ENCODE peak calls at places on chromosomes 7 and 10, in five cellular contexts. One of them, this sample, is unnamed.

GRCh38 chr7:80277434-80278427 is 143.1 kb downstream of the GNAI1 start:
- DNase-seq in HTR-8/SVneo: peak; percentile 5
- DNase-seq in NT2/D1: no peak
- DNase-seq in activated T-helper 1 cell treated with anti-CD3 and anti-CD28 coated beads, Interleukin-2, amount 50 U/mL, for 16 hours: no peak
- DNase-seq in SK-N-SH: no peak
- DNase-seq in this sample: no peak

GRCh38 chr7:99597762-99598501 is at the start of gene TMEM225B:
- DNase-seq in HTR-8/SVneo: no peak
- DNase-seq in NT2/D1: no peak
- DNase-seq in activated T-helper 1 cell treated with anti-CD3 and anti-CD28 coated beads, Interleukin-2, amount 50 U/mL, for 16 hours: no peak
- DNase-seq in SK-N-SH: peak; percentile 44
- DNase-seq in this sample: peak; percentile 64

GRCh38 chr10:47438857-47439474 is 44.9 kb downstream of the ANXA8 start:
- DNase-seq in HTR-8/SVneo: peak; percentile 32
- DNase-seq in NT2/D1: peak; percentile 42
- DNase-seq in activated T-helper 1 cell treated with anti-CD3 and anti-CD28 coated beads, Interleukin-2, amount 50 U/mL, for 16 hours: no peak
- DNase-seq in SK-N-SH: peak; percentile 37
- DNase-seq in this sample: peak; percentile 68

GRCh38 chr7:107946881-107947280 is 55.9 kb downstream of the DLD start:
- DNase-seq in HTR-8/SVneo: no peak
- DNase-seq in NT2/D1: no peak
- DNase-seq in activated T-helper 1 cell treated with anti-CD3 and anti-CD28 coated beads, Interleukin-2, amount 50 U/mL, for 16 hours: no peak
- DNase-seq in SK-N-SH: no peak
- DNase-seq in this sample: no peak

GRCh38 chr10:35359056-35359455 is 22.7 kb downstream of the CCNY start:
- DNase-seq in HTR-8/SVneo: no peak
- DNase-seq in NT2/D1: no peak
- DNase-seq in activated T-helper 1 cell treated with anti-CD3 and anti-CD28 coated beads, Interleukin-2, amount 50 U/mL, for 16 hours: no peak
- DNase-seq in SK-N-SH: peak; percentile 76
- DNase-seq in this sample: no peak

GRCh38 chr10:132619927-132620326 is 82.3 kb downstream of the INPP5A start:
- DNase-seq in HTR-8/SVneo: no peak
- DNase-seq in NT2/D1: peak; percentile 2
- DNase-seq in activated T-helper 1 cell treated with anti-CD3 and anti-CD28 coated beads, Interleukin-2, amount 50 U/mL, for 16 hours: no peak
- DNase-seq in SK-N-SH: no peak
- DNase-seq in this sample: no peak

GRCh38 chr10:14396441-14397048 is 65.8 kb upstream of the FRMD4A start:
- DNase-seq in HTR-8/SVneo: no peak
- DNase-seq in NT2/D1: no peak
- DNase-seq in activated T-helper 1 cell treated with anti-CD3 and anti-CD28 coated beads, Interleukin-2, amount 50 U/mL, for 16 hours: no peak
- DNase-seq in SK-N-SH: peak; percentile 47
- DNase-seq in this sample: peak; percentile 37

GRCh38 chr7:50265968-50266694 is 38.4 kb upstream of the IKZF1 start:
- DNase-seq in HTR-8/SVneo: no peak
- DNase-seq in NT2/D1: no peak
- DNase-seq in activated T-helper 1 cell treated with anti-CD3 and anti-CD28 coated beads, Interleukin-2, amount 50 U/mL, for 16 hours: no peak
- DNase-seq in SK-N-SH: no peak
- DNase-seq in this sample: no peak

GRCh38 chr7:112080441-112080840 is 125.8 kb downstream of the DOCK4 start:
- DNase-seq in HTR-8/SVneo: peak; percentile 30
- DNase-seq in NT2/D1: no peak
- DNase-seq in activated T-helper 1 cell treated with anti-CD3 and anti-CD28 coated beads, Interleukin-2, amount 50 U/mL, for 16 hours: no peak
- DNase-seq in SK-N-SH: no peak
- DNase-seq in this sample: no peak

GRCh38 chr10:71064413-71065118 is 147.8 kb upstream of the UNC5B start:
- DNase-seq in HTR-8/SVneo: no peak
- DNase-seq in NT2/D1: no peak
- DNase-seq in activated T-helper 1 cell treated with anti-CD3 and anti-CD28 coated beads, Interleukin-2, amount 50 U/mL, for 16 hours: no peak
- DNase-seq in SK-N-SH: no peak
- DNase-seq in this sample: peak; percentile 65

GRCh38 chr7:115676080-115676479 is 354.5 kb downstream of the TFEC start:
- DNase-seq in HTR-8/SVneo: no peak
- DNase-seq in NT2/D1: no peak
- DNase-seq in activated T-helper 1 cell treated with anti-CD3 and anti-CD28 coated beads, Interleukin-2, amount 50 U/mL, for 16 hours: no peak
- DNase-seq in SK-N-SH: no peak
- DNase-seq in this sample: no peak

GRCh38 chr10:6124666-6125065 is 35.8 kb downstream of the RBM17 start:
- DNase-seq in HTR-8/SVneo: no peak
- DNase-seq in NT2/D1: no peak
- DNase-seq in activated T-helper 1 cell treated with anti-CD3 and anti-CD28 coated beads, Interleukin-2, amount 50 U/mL, for 16 hours: no peak
- DNase-seq in SK-N-SH: no peak
- DNase-seq in this sample: no peak

GRCh38 chr7:881441-882234 is 5.3 kb downstream of the GET4 start:
- DNase-seq in HTR-8/SVneo: no peak
- DNase-seq in NT2/D1: no peak
- DNase-seq in activated T-helper 1 cell treated with anti-CD3 and anti-CD28 coated beads, Interleukin-2, amount 50 U/mL, for 16 hours: no peak
- DNase-seq in SK-N-SH: no peak
- DNase-seq in this sample: no peak

GRCh38 chr7:136883046-136883445 is 14.6 kb downstream of the CHRM2 start:
- DNase-seq in HTR-8/SVneo: no peak
- DNase-seq in NT2/D1: no peak
- DNase-seq in activated T-helper 1 cell treated with anti-CD3 and anti-CD28 coated beads, Interleukin-2, amount 50 U/mL, for 16 hours: no peak
- DNase-seq in SK-N-SH: no peak
- DNase-seq in this sample: peak; percentile 18

GRCh38 chr7:2355079-2356008 is 717 bp downstream of the EIF3B start:
- DNase-seq in HTR-8/SVneo: peak; percentile 34
- DNase-seq in NT2/D1: no peak
- DNase-seq in activated T-helper 1 cell treated with anti-CD3 and anti-CD28 coated beads, Interleukin-2, amount 50 U/mL, for 16 hours: no peak
- DNase-seq in SK-N-SH: no peak
- DNase-seq in this sample: peak; percentile 82

GRCh38 chr10:88216976-88217375 is 353.6 kb downstream of the PTEN start:
- DNase-seq in HTR-8/SVneo: no peak
- DNase-seq in NT2/D1: no peak
- DNase-seq in activated T-helper 1 cell treated with anti-CD3 and anti-CD28 coated beads, Interleukin-2, amount 50 U/mL, for 16 hours: no peak
- DNase-seq in SK-N-SH: no peak
- DNase-seq in this sample: no peak

This sample was measured in H7.